ENCODE peak calls at places on chromosome 3, in seven cellular contexts. F is GM13977, E is GM10248, T is right lobe of liver, G is PC-3, Z is OCI-LY7, O is lower lobe of right lung. Y is an unnamed sample.

GRCh38 chr3:129864519-129864918 is 29.0 kb downstream of the TMCC1 start:
- DNase-seq in F (no peak), E (no peak), T (no peak), G (peak), Z (no peak), O (no peak), Y (no peak)

GRCh38 chr3:23490459-23490858 is 287.3 kb downstream of the UBE2E2 start:
- DNase-seq in F (no peak), E (no peak), T (no peak), G (peak), Z (no peak), O (no peak), Y (no peak)

GRCh38 chr3:59839810-59840515 is 790.1 kb upstream of the CFAP20DC start:
- DNase-seq in F (peak), E (peak), T (no peak), G (no peak), Z (peak), O (no peak), Y (no peak)

GRCh38 chr3:121739902-121740301 is 9.6 kb downstream of the GOLGB1 start:
- DNase-seq in F (no peak), E (no peak), T (no peak), G (no peak), Z (no peak), O (no peak), Y (no peak)

GRCh38 chr3:184500344-184500923 is 61.2 kb upstream of the EPHB3 start:
- DNase-seq in F (no peak), E (no peak), T (no peak), G (no peak), Z (no peak), O (no peak), Y (no peak)

GRCh38 chr3:155386306-155386705 is 92.8 kb upstream of the STRIT1 start:
- DNase-seq in F (no peak), E (no peak), T (no peak), G (no peak), Z (no peak), O (no peak), Y (no peak)

GRCh38 chr3:123657578-123657977 is 72.7 kb upstream of the HACD2 start:
- DNase-seq in F (no peak), E (no peak), T (no peak), G (no peak), Z (no peak), O (no peak), Y (no peak)

GRCh38 chr3:107690522-107691138 is 167.9 kb downstream of the BBX start:
- DNase-seq in F (peak), E (peak), T (no peak), G (peak), Z (peak), O (no peak), Y (no peak)

GRCh38 chr3:51340311-51340829 is 44.7 kb upstream of the MANF start:
- DNase-seq in F (no peak), E (no peak), T (no peak), G (peak), Z (no peak), O (no peak), Y (peak)

GRCh38 chr3:186151077-186151971 is 42.4 kb upstream of the ETV5 start:
- DNase-seq in F (no peak), E (no peak), T (no peak), G (no peak), Z (peak), O (no peak), Y (no peak)

GRCh38 chr3:37945803-37946530 is 44.6 kb upstream of the VILL start:
- DNase-seq in F (no peak), E (no peak), T (peak), G (peak), Z (no peak), O (no peak), Y (peak)

GRCh38 chr3:164351126-164351525 is 727.2 kb downstream of the SI start:
- DNase-seq in F (no peak), E (no peak), T (no peak), G (no peak), Z (no peak), O (no peak), Y (no peak)

GRCh38 chr3:25272090-25272489 is 156.0 kb upstream of the RARB start:
- DNase-seq in F (no peak), E (no peak), T (no peak), G (no peak), Z (no peak), O (no peak), Y (no peak)

GRCh38 chr3:172066880-172067778 is 27.8 kb downstream of the FNDC3B start:
- DNase-seq in F (no peak), E (no peak), T (no peak), G (no peak), Z (no peak), O (no peak), Y (no peak)

GRCh38 chr3:4564928-4565586 is 71.9 kb downstream of the ITPR1 start:
- DNase-seq in F (no peak), E (no peak), T (no peak), G (peak), Z (no peak), O (no peak), Y (no peak)

GRCh38 chr3:126208618-126209256 is 28.4 kb upstream of the ALDH1L1 start:
- DNase-seq in F (no peak), E (no peak), T (peak), G (peak), Z (no peak), O (peak), Y (peak)

GRCh38 chr3:82157952-82158351 is 396.5 kb upstream of the GBE1 start:
- DNase-seq in F (no peak), E (no peak), T (no peak), G (peak), Z (no peak), O (no peak), Y (peak)

GRCh38 chr3:63383040-63383439 is 104.9 kb downstream of the SYNPR start:
- DNase-seq in F (no peak), E (no peak), T (no peak), G (no peak), Z (no peak), O (no peak), Y (no peak)

DNA sequence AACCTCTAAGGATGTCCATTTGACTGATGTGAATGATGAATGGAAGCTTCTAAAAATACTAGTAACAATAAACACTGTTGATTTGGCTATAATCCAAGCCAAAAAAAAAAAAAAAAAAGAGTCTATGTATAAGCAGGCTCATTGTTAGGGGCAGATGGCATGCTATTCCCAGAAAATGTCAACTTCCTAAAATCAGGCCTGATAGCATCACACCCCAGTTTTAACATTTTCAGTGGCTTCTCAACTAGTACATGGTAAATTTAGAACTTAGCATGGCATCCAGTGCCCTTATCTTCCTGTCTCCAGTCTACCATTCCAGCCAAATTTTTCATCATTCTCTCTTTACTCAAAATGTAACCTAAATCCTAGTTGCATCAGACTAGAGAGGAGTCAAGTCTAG is 288.1 kb upstream of the ZNF385D start:
- DNase-seq in F (no peak), E (no peak), T (no peak), G (no peak), Z (no peak), O (no peak), Y (no peak)
- TF ChIP-seq CTCF in F (no peak), E (no peak), T (no peak), G (no peak), Z (no peak), O (no peak), Y (no peak)

DNA sequence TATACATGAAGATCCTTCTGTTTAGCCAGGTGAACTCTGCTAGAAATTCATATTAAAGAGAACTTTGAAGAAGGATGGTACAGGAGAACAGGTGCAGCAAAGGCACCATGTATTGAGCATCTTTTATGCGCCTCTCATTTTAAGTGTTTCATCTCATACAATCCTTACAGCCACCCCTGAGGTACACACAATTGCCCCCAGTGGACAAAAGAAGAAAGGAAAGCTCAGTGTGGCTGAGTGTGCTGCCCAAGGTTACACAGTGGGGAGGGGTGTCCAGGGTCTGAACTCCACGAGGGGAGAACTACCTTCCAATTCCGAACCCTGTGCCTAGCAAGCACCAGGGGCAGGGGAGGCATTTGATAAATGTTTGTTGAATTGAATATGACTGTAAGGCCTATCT is 98.6 kb downstream of the MECOM start:
- DNase-seq in F (no peak), E (no peak), T (no peak), G (peak), Z (peak), O (no peak), Y (no peak)
- TF ChIP-seq CTCF in F (peak), E (no peak), T (no peak), G (peak), Z (peak), O (no peak), Y (peak)

GRCh38 chr3:40930131-40930538 is 269.2 kb upstream of the CTNNB1 start:
- DNase-seq in F (no peak), E (no peak), T (peak), G (no peak), Z (no peak), O (peak), Y (no peak)
- TF ChIP-seq CTCF in F (no peak), E (no peak), T (no peak), G (no peak), Z (no peak), O (peak), Y (no peak)

GRCh38 chr3:116678853-116679252 is 30.7 kb upstream of the TUSC7 start:
- DNase-seq in F (no peak), E (no peak), T (no peak), G (no peak), Z (no peak), O (no peak), Y (no peak)
- TF ChIP-seq CTCF in F (no peak), E (no peak), T (no peak), G (no peak), Z (no peak), O (no peak), Y (no peak)

DNA sequence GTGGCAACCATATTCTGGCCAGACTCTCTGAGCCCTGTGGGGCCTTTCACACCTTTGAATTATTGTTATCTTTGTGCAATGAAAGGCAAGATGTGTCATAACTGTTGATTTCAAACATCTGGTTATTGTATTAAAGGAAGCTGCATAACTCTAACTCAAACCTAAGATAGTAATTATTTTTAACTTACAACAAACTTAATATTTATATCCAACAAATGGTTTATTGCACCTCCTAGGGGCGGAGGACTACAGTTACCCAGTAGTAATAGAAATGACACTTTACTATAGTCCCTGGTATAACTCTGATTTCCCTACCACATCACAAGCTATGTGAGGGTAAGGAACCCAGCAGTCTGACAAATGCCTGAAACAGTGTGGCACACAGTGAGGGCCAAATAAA is 363.9 kb upstream of the SUCLG2 start:
- DNase-seq in F (no peak), E (no peak), T (no peak), G (peak), Z (peak), O (no peak), Y (no peak)
- TF ChIP-seq CTCF in F (peak), E (no peak), T (no peak), G (peak), Z (peak), O (no peak), Y (no peak)

Y was measured in HFF-Myc.